ENCODE peak calls at places on chromosomes 2 and 18, in seven cellular contexts. L is CD4-positive, CD25-positive, alpha-beta regulatory T cell; Y is CD8-positive, alpha-beta memory T cell; I is body of pancreas; G is effector memory CD8-positive, alpha-beta T cell; V is KG1; Q is GM23338. D is an unnamed sample.

GRCh38 chr2:1628893-1629292 is 115.4 kb downstream of the PXDN start:
- DNase-seq in Q (no peak), L (no peak), G (no peak), V (no peak), I (peak), Y (no peak), D (peak)

GRCh38 chr18:48304906-48305693 is 104.1 kb downstream of the ZBTB7C start:
- DNase-seq in G (no peak), L (no peak), Q (no peak), V (no peak), I (no peak), Y (no peak), D (peak)

GRCh38 chr18:48814490-48815181 is 136.1 kb downstream of the SMAD7 start:
- DNase-seq in Q (no peak), I (no peak), V (no peak), Y (no peak), G (peak), L (no peak), D (peak)

GRCh38 chr18:74990563-74991081 is 218.3 kb downstream of the PTGR3 start:
- DNase-seq in L (no peak), Y (no peak), I (peak), Q (no peak), G (no peak), V (peak), D (no peak)

GRCh38 chr18:6595666-6596065 is 133.8 kb upstream of the ARHGAP28 start:
- DNase-seq in I (no peak), V (no peak), L (no peak), Q (no peak), Y (no peak), G (no peak), D (no peak)

GRCh38 chr2:61814761-61815160 is 39.1 kb downstream of the FAM161A start:
- DNase-seq in Q (no peak), L (no peak), I (no peak), Y (no peak), V (no peak), G (no peak), D (no peak)

GRCh38 chr2:23497063-23497462 is 112.1 kb downstream of the KLHL29 start:
- DNase-seq in V (peak), Q (peak), Y (peak), L (no peak), G (no peak), I (no peak), D (no peak)

GRCh38 chr2:134231965-134232340 is 21.9 kb upstream of the MGAT5 start:
- DNase-seq in V (no peak), G (no peak), Q (no peak), Y (no peak), I (no peak), L (no peak), D (no peak)

GRCh38 chr18:51077217-51077616 is 47.2 kb downstream of the SMAD4 start:
- DNase-seq in I (no peak), L (no peak), V (no peak), G (no peak), Y (no peak), Q (no peak), D (no peak)

GRCh38 chr18:58998421-58999203 is 133.9 kb downstream of the ZNF532 start:
- DNase-seq in I (peak), Y (no peak), L (no peak), V (no peak), G (no peak), Q (no peak), D (no peak)

GRCh38 chr2:71606244-71606643 is 152.9 kb downstream of the DYSF start:
- DNase-seq in I (no peak), L (no peak), G (no peak), V (no peak), Q (no peak), Y (no peak), D (peak)

GRCh38 chr2:207226671-207227061 is 60.9 kb upstream of the KLF7 start:
- DNase-seq in Y (no peak), L (no peak), I (no peak), G (no peak), V (no peak), Q (no peak), D (no peak)

GRCh38 chr2:109218792-109219126 is 89.8 kb downstream of the SH3RF3 start:
- DNase-seq in G (no peak), Q (no peak), V (no peak), L (no peak), Y (no peak), I (no peak), D (no peak)

D was measured in mesenteric fat pad.